ENCODE peak calls at places on chromosome 4, in six cellular contexts. F is HepG2, R is A549, Q is upper lobe of left lung, Y is K562, E is GM12878. K is an unnamed sample.

GRCh38 chr4:150573534-150573933 is 8.4 kb upstream of the MAB21L2 start:
- ATAC-seq in R (no peak), Q (no peak), E (peak), Y (peak), F (no peak), K (no peak)

GRCh38 chr4:113232194-113232593 is 182.7 kb downstream of the ANK2 start:
- ATAC-seq in Y (no peak), E (no peak), F (no peak), Q (no peak), R (no peak), K (no peak)

GRCh38 chr4:64756016-64756415 is 346.8 kb upstream of the TECRL start:
- ATAC-seq in E (no peak), Q (no peak), R (no peak), Y (no peak), F (no peak), K (no peak)

GRCh38 chr4:170011921-170012628 is 14.1 kb downstream of the MFAP3L start:
- ATAC-seq in R (no peak), F (no peak), E (no peak), Q (peak), Y (no peak), K (peak)

GRCh38 chr4:7365472-7366179 is 69.1 kb downstream of the PSAPL1 start:
- ATAC-seq in R (no peak), Q (no peak), F (no peak), E (no peak), Y (no peak), K (no peak)

GRCh38 chr4:185196437-185196836 is 7.4 kb downstream of the CFAP97 start:
- ATAC-seq in F (no peak), Q (no peak), E (no peak), R (no peak), Y (no peak), K (no peak)

GRCh38 chr4:178917756-178918155 is 1475.5 kb upstream of the AGA start:
- ATAC-seq in R (no peak), E (peak), Y (no peak), F (no peak), Q (no peak), K (no peak)

GRCh38 chr4:57233391-57233790 is 123.2 kb upstream of the IGFBP7 start:
- ATAC-seq in R (no peak), Y (no peak), F (no peak), E (no peak), Q (no peak), K (no peak)

GRCh38 chr4:68249434-68249833 is 3.9 kb upstream of the TMPRSS11B start:
- ATAC-seq in Q (no peak), R (no peak), F (no peak), Y (no peak), E (peak), K (no peak)

GRCh38 chr4:94758700-94759399 is 1.1 kb downstream of the BMPR1B start:
- ATAC-seq in Y (no peak), F (peak), Q (no peak), E (no peak), R (peak), K (no peak)

GRCh38 chr4:77921701-77922100 is 59.1 kb downstream of the MRPL1 start:
- ATAC-seq in Y (no peak), F (peak), R (peak), E (no peak), Q (no peak), K (peak)

GRCh38 chr4:95263960-95264359 is 284.8 kb downstream of the UNC5C start:
- ATAC-seq in R (no peak), Y (no peak), F (no peak), Q (no peak), E (no peak), K (no peak)

GRCh38 chr4:52837716-52838558 is 24.2 kb upstream of the RASL11B start:
- ATAC-seq in Q (no peak), Y (no peak), R (no peak), E (no peak), F (peak), K (no peak)

GRCh38 chr4:172377486-172378140 is 564.4 kb downstream of the GALNTL6 start:
- ATAC-seq in R (no peak), Y (no peak), Q (peak), F (no peak), E (no peak), K (no peak)

GRCh38 chr4:7513731-7514130 is 79.0 kb upstream of the PSAPL1 start:
- ATAC-seq in F (no peak), R (no peak), E (no peak), Y (no peak), Q (no peak), K (no peak)

GRCh38 chr4:150126880-150127236 is 48.6 kb downstream of the DCLK2 start:
- ATAC-seq in E (peak), Y (no peak), F (no peak), Q (no peak), R (no peak), K (no peak)

GRCh38 chr4:176587920-176588319 is 204.8 kb downstream of the VEGFC start:
- ATAC-seq in F (no peak), R (no peak), Q (no peak), E (no peak), Y (no peak), K (no peak)

GRCh38 chr4:55103224-55103623 is 22.2 kb downstream of the KDR start:
- ATAC-seq in R (no peak), Q (no peak), Y (no peak), F (no peak), E (no peak), K (no peak)

GRCh38 chr4:25178838-25179261 is 18.6 kb upstream of the SEPSECS start:
- ATAC-seq in Q (no peak), R (no peak), E (no peak), F (peak), Y (no peak), K (no peak)

GRCh38 chr4:121721700-121722099 is 24.9 kb upstream of the ANXA5 start:
- ATAC-seq in Q (no peak), F (no peak), Y (no peak), E (no peak), R (no peak), K (no peak)

GRCh38 chr4:55386073-55386472 is 9.7 kb upstream of the TMEM165 start:
- ATAC-seq in F (peak), E (peak), Y (peak), R (peak), Q (peak), K (no peak)

GRCh38 chr4:109803924-109804571 is 2.2 kb upstream of the CFI start:
- ATAC-seq in F (peak), Q (peak), E (peak), Y (peak), R (peak), K (no peak)

GRCh38 chr4:38409852-38410251 is 254.1 kb upstream of the KLF3 start:
- ATAC-seq in Y (no peak), R (no peak), Q (no peak), E (no peak), F (no peak), K (no peak)

GRCh38 chr4:183905081-183905592 is at the start of gene STOX2:
- ATAC-seq in Y (no peak), E (no peak), R (peak), F (peak), Q (peak), K (peak)

GRCh38 chr4:156559346-156559745 is 412.3 kb downstream of the PDGFC start:
- ATAC-seq in F (no peak), Y (no peak), E (no peak), Q (no peak), R (no peak), K (no peak)

GRCh38 chr4:177487977-177488376 is 45.7 kb upstream of the AGA start:
- ATAC-seq in E (peak), R (no peak), F (no peak), Y (no peak), Q (no peak), K (no peak)

GRCh38 chr4:147396105-147396504 is 84.8 kb upstream of the EDNRA start:
- ATAC-seq in F (no peak), Y (no peak), E (no peak), Q (no peak), R (no peak), K (no peak)

GRCh38 chr4:144645102-144645469 is 870 bp upstream of the HHIP start:
- ATAC-seq in Q (peak), F (no peak), E (peak), Y (no peak), R (no peak), K (peak)

GRCh38 chr4:16083217-16084191 is at the start of gene PROM1:
- ATAC-seq in E (no peak), Q (peak), R (no peak), Y (no peak), F (peak), K (peak)

GRCh38 chr4:39526810-39527295 is 386 bp downstream of the UGDH start:
- ATAC-seq in F (no peak), Y (peak), R (no peak), Q (no peak), E (peak), K (peak)

GRCh38 chr4:85147481-85148076 is 181.1 kb upstream of the WDFY3 start:
- ATAC-seq in E (peak), Y (peak), F (peak), Q (peak), R (peak), K (peak)
- H3K4me3 ChIP-seq in E (no peak), Y (no peak), F (no peak), Q (no peak), R (no peak), K (no peak)

GRCh38 chr4:153205028-153205648 is 895 bp downstream of the TRIM2 start:
- ATAC-seq in Q (peak), Y (no peak), F (peak), E (peak), R (no peak), K (no peak)

GRCh38 chr4:153205757-153206156 is 1.5 kb downstream of the TRIM2 start:
- ATAC-seq in F (no peak), Q (peak), Y (peak), E (no peak), R (peak), K (no peak)

GRCh38 chr4:153207027-153207426 is 2.8 kb downstream of the TRIM2 start:
- ATAC-seq in Q (no peak), F (no peak), Y (peak), R (no peak), E (no peak), K (no peak)

GRCh38 chr4:153206534-153206933 is 2.3 kb downstream of the TRIM2 start:
- ATAC-seq in Q (no peak), R (no peak), Y (no peak), F (no peak), E (no peak), K (no peak)

GRCh38 chr4:153204247-153205027 is at the start of gene TRIM2:
- ATAC-seq in E (peak), Q (peak), Y (peak), F (peak), R (no peak), K (peak)
- TF ChIP-seq EP300 in E (no peak), Q (no peak), Y (no peak), F (no peak), R (no peak), K (no peak)

GRCh38 chr4:12723849-12724447 is 760.2 kb downstream of the RAB28 start:
- ATAC-seq in F (peak), Y (no peak), Q (no peak), R (no peak), E (no peak), K (no peak)

GRCh38 chr4:12729384-12729783 is 754.8 kb downstream of the RAB28 start:
- ATAC-seq in Q (no peak), E (peak), R (no peak), Y (peak), F (no peak), K (no peak)

GRCh38 chr4:12724520-12724919 is 759.6 kb downstream of the RAB28 start:
- ATAC-seq in F (peak), E (peak), Q (no peak), Y (no peak), R (no peak), K (no peak)
- H3K4me3 ChIP-seq in F (no peak), E (no peak), Q (no peak), Y (no peak), R (no peak), K (no peak)

DNA sequence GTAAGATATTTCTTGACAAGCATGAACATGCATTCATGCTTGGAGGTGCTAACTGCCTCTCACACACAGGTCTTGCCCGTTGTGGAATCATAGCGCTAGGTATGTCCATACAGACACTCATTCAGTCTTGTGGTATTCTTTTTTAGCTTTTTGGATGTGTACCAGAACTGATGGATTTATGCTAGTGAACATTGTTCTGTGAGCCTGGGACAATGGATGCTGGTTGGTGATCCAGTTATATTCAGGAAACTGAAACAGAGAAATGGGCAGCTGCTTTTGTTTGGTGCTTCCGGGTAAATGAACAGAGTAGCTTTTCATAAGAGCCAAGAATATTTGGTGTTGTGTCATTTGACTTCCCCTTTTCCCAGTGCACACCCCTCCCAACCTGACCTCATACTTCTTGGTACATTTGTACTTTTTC is 78.9 kb upstream of the SLC4A4 start:
- ATAC-seq in Q (no peak), R (no peak), F (no peak), Y (no peak), E (peak), K (peak)
- TF ChIP-seq EP300 in Q (no peak), R (no peak), F (no peak), Y (no peak), E (no peak), K (no peak)

DNA sequence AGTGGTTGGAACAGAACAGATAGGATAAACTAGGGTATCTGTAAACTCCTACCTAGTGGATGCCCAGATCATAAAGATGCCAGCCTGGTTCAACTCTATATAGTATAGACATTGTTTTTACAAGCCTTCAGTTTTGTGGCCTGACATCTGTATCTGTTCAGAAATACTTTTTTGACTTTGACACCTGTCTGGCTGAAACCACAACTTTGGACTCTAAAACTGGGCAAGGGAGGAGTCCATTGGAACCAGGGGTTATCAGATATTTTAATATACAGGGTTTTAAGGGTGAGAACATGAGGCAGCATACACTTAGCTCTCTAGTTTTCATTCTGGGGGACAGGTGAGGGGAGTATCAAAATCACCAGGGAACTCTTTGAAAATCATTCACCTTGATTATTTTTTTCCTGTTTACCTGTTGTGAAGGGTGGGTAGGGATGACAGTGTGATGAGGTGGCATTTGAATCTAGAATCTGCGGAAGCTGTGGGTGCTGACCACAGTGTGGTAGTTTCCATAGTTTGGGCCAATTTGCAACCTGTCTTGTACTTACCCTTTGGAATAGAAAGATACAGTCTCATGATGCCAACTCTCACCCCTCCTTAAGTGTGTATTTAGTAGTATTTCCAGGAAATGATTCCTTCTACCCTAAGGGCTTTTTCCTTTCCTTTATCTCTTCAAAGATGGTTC is 20.6 kb downstream of the GAB1 start:
- ATAC-seq in E (peak), R (no peak), F (no peak), Y (no peak), Q (no peak), K (no peak)
- H3K4me3 ChIP-seq in E (no peak), R (no peak), F (no peak), Y (no peak), Q (no peak), K (no peak)

GRCh38 chr4:65893311-65893710 is 223.0 kb upstream of the EPHA5 start:
- ATAC-seq in R (no peak), E (no peak), F (no peak), Y (no peak), Q (no peak), K (no peak)

GRCh38 chr4:65893957-65894755 is 223.9 kb upstream of the EPHA5 start:
- ATAC-seq in E (no peak), R (no peak), F (no peak), Q (no peak), Y (no peak), K (no peak)
- TF ChIP-seq EP300 in E (no peak), R (no peak), F (no peak), Q (no peak), Y (no peak), K (no peak)

GRCh38 chr4:70715097-70715496 is 6.7 kb upstream of the RUFY3 start:
- ATAC-seq in E (peak), F (no peak), Y (no peak), Q (no peak), R (no peak), K (no peak)

GRCh38 chr4:70714488-70714887 is 7.3 kb upstream of the RUFY3 start:
- ATAC-seq in F (no peak), Y (no peak), E (peak), R (no peak), Q (no peak), K (no peak)

GRCh38 chr4:70721747-70722146 is at the start of gene RUFY3:
- ATAC-seq in Y (peak), F (no peak), Q (peak), R (peak), E (peak), K (peak)

GRCh38 chr4:70722199-70722791 is 531 bp downstream of the RUFY3 start:
- ATAC-seq in Q (no peak), F (no peak), Y (peak), E (no peak), R (no peak), K (no peak)

DNA sequence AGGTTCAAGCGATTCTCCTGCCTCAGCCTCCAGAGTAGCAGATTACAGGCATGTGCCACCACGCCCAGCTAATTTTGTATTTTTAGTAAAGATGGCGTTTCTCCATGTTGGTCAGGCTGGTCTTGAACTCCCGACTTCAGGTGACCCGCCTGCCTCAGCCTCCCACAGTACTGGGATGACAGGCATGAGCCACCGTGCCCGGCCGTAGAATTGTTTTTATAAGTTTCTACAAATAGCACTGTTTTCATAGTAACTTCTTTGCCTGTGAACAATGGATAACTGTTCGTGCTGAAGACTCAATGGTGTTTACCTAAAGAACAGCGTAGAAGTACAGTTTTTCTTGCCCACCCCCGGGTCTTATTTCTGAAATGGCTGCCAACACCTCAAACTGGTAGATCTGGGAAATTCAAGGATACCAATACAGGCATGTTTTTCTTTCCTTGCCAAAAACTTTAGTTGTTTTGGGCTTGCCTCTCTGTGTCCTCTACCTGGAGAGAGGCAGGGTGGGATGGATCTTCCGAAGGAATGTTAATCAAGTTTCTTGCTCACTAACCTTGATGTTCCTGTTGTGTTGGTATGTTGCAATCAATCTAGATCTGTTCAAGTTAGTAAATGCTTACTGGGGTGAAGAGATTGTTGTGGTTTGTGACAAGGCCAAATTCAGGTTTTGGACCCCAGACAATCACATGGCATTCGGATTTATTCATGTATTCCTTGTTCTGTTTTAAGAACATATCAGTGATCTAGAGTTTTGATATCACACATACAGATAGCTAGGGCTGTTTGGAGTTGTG is 2.8 kb upstream of the RUFY3 start:
- ATAC-seq in R (no peak), E (no peak), F (no peak), Q (no peak), Y (no peak), K (no peak)
- H3K4me3 ChIP-seq in R (no peak), E (no peak), F (no peak), Q (no peak), Y (no peak), K (no peak)

K was measured in gastroesophageal sphincter.